ENCODE peak calls at places on chromosome 7, in five cellular contexts. N is K562, F is GM12878, Y is HepG2, G is H1. Z is an unnamed sample.

GRCh38 chr7:39985398-39985918 is 35.4 kb downstream of the CDK13 start:
- DNase-seq in G (no peak), Y (no peak), N (no peak), F (no peak), Z (no peak)

GRCh38 chr7:151699147-151699546 is 177.8 kb downstream of the PRKAG2 start:
- DNase-seq in F (no peak), Y (no peak), G (no peak), N (no peak), Z (no peak)

GRCh38 chr7:28299556-28299955 is 112.8 kb upstream of the CREB5 start:
- DNase-seq in G (no peak), Y (no peak), F (no peak), N (no peak), Z (no peak)

GRCh38 chr7:77346441-77346840 is 69.7 kb downstream of the GSAP start:
- DNase-seq in F (no peak), G (no peak), Y (no peak), N (no peak), Z (no peak)

GRCh38 chr7:157269341-157270059 is 67.3 kb upstream of the DNAJB6 start:
- DNase-seq in N (no peak), Y (no peak), G (no peak), F (no peak), Z (no peak)

GRCh38 chr7:81244213-81244612 is 325.4 kb upstream of the SEMA3C start:
- DNase-seq in G (no peak), N (no peak), Y (no peak), F (no peak), Z (no peak)

GRCh38 chr7:82194011-82194410 is 249.6 kb downstream of the CACNA2D1 start:
- DNase-seq in F (no peak), G (no peak), Y (no peak), N (no peak), Z (no peak)

GRCh38 chr7:28052933-28053332 is 127.7 kb downstream of the JAZF1 start:
- DNase-seq in N (no peak), F (no peak), G (no peak), Y (no peak), Z (no peak)

GRCh38 chr7:76000566-76000965 is 6.2 kb upstream of the TMEM120A start:
- DNase-seq in N (no peak), F (no peak), Y (no peak), G (no peak), Z (no peak)

GRCh38 chr7:82241371-82241770 is 202.2 kb downstream of the CACNA2D1 start:
- DNase-seq in N (no peak), G (no peak), Y (no peak), F (no peak), Z (no peak)

GRCh38 chr7:78326870-78327269 is 528.3 kb downstream of the PHTF2 start:
- DNase-seq in Y (no peak), N (no peak), F (no peak), G (no peak), Z (no peak)

GRCh38 chr7:86814980-86815379 is 171.3 kb downstream of the GRM3 start:
- DNase-seq in F (no peak), G (peak; percentile 9), N (peak; percentile 38), Y (peak; percentile 20), Z (peak; percentile 50)

GRCh38 chr7:155753446-155753965 is 58.8 kb downstream of the SHH start:
- DNase-seq in N (no peak), G (no peak), F (no peak), Y (no peak), Z (no peak)

GRCh38 chr7:134783294-134784069 is 4.0 kb downstream of the CALD1 start:
- DNase-seq in G (no peak), N (no peak), F (no peak), Y (no peak), Z (no peak)

GRCh38 chr7:139675127-139676110 is 102.4 kb downstream of the HIPK2 start:
- DNase-seq in F (no peak), G (no peak), Y (peak; percentile 95), N (no peak), Z (no peak)

GRCh38 chr7:108455524-108455832 is 758 bp downstream of the NRCAM start:
- DNase-seq in G (no peak), N (no peak), F (no peak), Y (no peak), Z (no peak)

GRCh38 chr7:20598479-20599419 is 16.7 kb upstream of the ABCB5 start:
- DNase-seq in F (peak; percentile 43), N (peak; percentile 42), Y (peak; percentile 35), G (no peak), Z (peak; percentile 59)

GRCh38 chr7:33196194-33196593 is 66.8 kb downstream of the BBS9 start:
- DNase-seq in N (no peak), Y (no peak), G (no peak), F (no peak), Z (peak; percentile 49)

GRCh38 chr7:133265821-133266220 is 12.9 kb downstream of the EXOC4 start:
- DNase-seq in N (no peak), G (no peak), F (no peak), Y (no peak), Z (no peak)

GRCh38 chr7:78151229-78151628 is 352.7 kb downstream of the PHTF2 start:
- DNase-seq in Y (no peak), G (no peak), N (no peak), F (no peak), Z (no peak)

DNA sequence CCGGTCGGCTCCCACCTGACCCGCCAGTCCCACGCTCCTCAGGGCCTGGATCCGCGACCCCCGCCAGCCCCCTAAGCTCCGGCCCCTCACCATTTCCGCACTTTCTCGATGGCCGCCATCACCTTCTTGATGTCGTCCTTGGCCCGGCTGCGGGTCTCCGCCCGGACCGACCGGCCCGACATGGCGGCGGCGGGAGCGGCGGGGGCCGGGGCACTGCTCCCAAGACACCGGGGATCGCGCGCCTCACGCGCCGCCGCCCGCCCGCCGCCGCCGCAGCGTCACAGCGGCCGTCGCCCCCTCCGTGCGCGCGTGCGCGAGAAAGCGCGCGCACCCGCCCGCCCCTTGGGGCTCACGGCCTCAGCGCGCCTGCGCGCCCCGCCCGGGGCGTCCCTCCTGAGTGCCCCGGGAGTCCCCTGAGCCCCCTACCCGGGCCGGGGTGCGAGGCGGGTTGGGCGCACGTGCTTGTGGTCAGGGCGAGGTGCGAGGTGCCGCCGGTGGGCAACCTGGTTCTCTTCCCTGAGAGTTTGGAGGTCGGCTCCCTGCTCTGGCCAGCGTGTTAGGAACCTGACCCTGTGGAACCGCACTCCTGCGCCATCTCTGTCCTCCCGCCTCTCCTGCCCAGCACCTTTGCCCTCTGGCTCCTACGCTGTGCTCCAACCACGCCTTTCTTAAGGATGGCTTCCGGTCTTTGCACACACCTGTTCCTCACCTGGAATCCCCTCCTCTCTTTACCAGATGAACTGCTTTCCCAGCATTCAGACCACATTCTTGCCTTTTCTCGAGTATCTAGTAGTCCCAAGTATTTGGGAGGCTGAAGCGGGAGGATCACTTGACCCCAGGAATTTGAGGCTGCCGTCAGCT is at the start of gene BCL7B:
- DNase-seq in N (peak; percentile 99), Y (peak; percentile 44), F (no peak), G (peak; percentile 38), Z (peak; percentile 100)
- TF ChIP-seq RFX5 in N (no peak), Y (no peak), F (no peak), G (no peak), Z (no peak)

DNA sequence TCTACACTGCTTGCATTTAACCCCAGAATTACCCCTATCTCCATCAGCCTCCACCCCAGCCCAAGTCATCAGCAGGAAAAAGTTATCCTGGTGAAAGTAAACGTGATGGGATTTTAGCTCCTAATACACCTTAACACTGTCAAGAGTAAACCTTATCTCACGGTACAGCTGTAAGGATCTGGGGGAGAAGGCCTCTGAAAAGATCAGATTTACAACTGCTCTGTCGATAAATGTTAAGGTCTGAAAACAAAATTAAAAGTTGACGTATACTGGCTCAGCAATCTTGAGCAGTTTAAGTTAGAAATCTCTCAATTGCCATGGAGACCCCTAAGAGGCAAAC is 6.2 kb downstream of the SKAP2 start:
- DNase-seq in F (no peak), G (no peak), Y (no peak), N (peak; percentile 34), Z (no peak)
- TF ChIP-seq POLR2AphosphoS5 in F (no peak), G (no peak), Y (no peak), N (no peak), Z (no peak)

GRCh38 chr7:1668932-1669485 is 1.1 kb upstream of the ELFN1 start:
- DNase-seq in F (no peak), Y (no peak), G (no peak), N (peak; percentile 42), Z (peak; percentile 58)
- TF ChIP-seq RFX5 in F (no peak), Y (no peak), G (no peak), N (no peak), Z (no peak)

GRCh38 chr7:123615344-123615743 is 13.7 kb downstream of the ASB15 start:
- DNase-seq in G (no peak), Y (peak; percentile 37), F (no peak), N (no peak), Z (peak; percentile 60)
- TF ChIP-seq POLR2AphosphoS5 in G (no peak), Y (no peak), F (no peak), N (no peak), Z (peak; percentile 68)

GRCh38 chr7:150410131-150410530 is 31.0 kb downstream of the ZNF775 start:
- DNase-seq in F (no peak), N (no peak), Y (no peak), G (no peak), Z (no peak)
- TF ChIP-seq RFX5 in F (no peak), N (no peak), Y (no peak), G (no peak), Z (no peak)

DNA sequence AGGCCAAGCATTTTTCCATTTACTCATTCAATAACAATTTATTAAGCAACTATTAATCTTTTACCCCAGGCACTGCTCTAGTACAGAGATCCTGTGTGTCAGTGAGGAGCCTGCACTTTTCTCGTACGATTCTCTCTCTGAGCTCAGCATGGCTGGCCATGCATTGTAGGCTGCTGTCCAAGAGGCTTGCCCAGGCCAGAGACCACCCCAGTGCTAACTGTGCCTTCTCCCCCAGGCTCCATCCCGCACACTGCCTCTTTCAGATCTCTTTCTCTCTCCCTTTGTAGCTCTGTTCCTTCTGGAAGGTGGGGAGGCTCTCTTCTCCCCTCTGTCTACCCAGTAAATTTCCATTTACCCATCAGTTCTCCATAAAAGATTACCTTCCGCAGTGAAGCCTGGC is 101.0 kb upstream of the IKZF1 start:
- DNase-seq in G (no peak), Y (no peak), F (no peak), N (no peak), Z (no peak)
- TF ChIP-seq POLR2AphosphoS5 in G (no peak), Y (no peak), F (no peak), N (no peak), Z (no peak)

GRCh38 chr7:55118426-55118825 is 99.6 kb downstream of the EGFR start:
- DNase-seq in Y (no peak), F (no peak), G (no peak), N (no peak), Z (no peak)
- TF ChIP-seq RFX5 in Y (no peak), F (no peak), G (no peak), N (no peak), Z (no peak)